ENCODE peak calls at places on chromosomes 2 and 18, in seven cellular contexts. P is iPS DF 6.9; B is effector memory CD4-positive, alpha-beta T cell; F is colonic mucosa; R is neural progenitor cell; M is hepatocyte; C is cardiac muscle cell. N is an unnamed sample.

GRCh38 chr18:56333846-56334245 is 304.5 kb downstream of the TXNL1 start:
- DNase-seq in M (no peak), F (no peak), B (no peak), R (no peak), P (no peak), C (no peak), N (no peak)

GRCh38 chr2:54606393-54606973 is 117.0 kb upstream of the EML6 start:
- DNase-seq in F (no peak), C (no peak), P (no peak), B (no peak), M (no peak), R (no peak), N (peak; percentile 63)

GRCh38 chr2:8539743-8540551 is 141.9 kb upstream of the ID2 start:
- DNase-seq in R (peak; percentile 21), P (no peak), C (no peak), M (peak; percentile 78), B (no peak), F (peak; percentile 76), N (no peak)

GRCh38 chr18:75660932-75661331 is 233.4 kb upstream of the SMIM21 start:
- DNase-seq in P (no peak), F (no peak), C (no peak), R (no peak), M (no peak), B (no peak), N (no peak)

GRCh38 chr2:12607971-12608370 is 108.8 kb upstream of the TRIB2 start:
- DNase-seq in R (no peak), P (no peak), C (no peak), M (no peak), B (no peak), F (no peak), N (peak; percentile 36)

GRCh38 chr2:197889041-197889440 is 84.6 kb downstream of the PLCL1 start:
- DNase-seq in M (no peak), F (no peak), R (peak; percentile 49), C (peak; percentile 59), P (no peak), B (no peak), N (peak; percentile 90)

GRCh38 chr2:98658816-98659486 is 50.6 kb downstream of the UNC50 start:
- DNase-seq in R (no peak), B (no peak), P (no peak), C (no peak), F (no peak), M (no peak), N (no peak)

GRCh38 chr2:116645155-116645554 is 1169.3 kb upstream of the DDX18 start:
- DNase-seq in C (no peak), B (no peak), M (no peak), F (no peak), P (no peak), R (no peak), N (no peak)

GRCh38 chr18:48913201-48913600 is 37.6 kb downstream of the SMAD7 start:
- DNase-seq in F (peak; percentile 41), P (no peak), C (no peak), B (peak; percentile 41), M (no peak), R (no peak), N (no peak)

GRCh38 chr2:60678551-60678950 is 77.5 kb upstream of the PAPOLG start:
- DNase-seq in C (no peak), P (no peak), M (no peak), F (no peak), R (no peak), B (no peak), N (no peak)

GRCh38 chr2:54572636-54573531 is 116.8 kb downstream of the SPTBN1 start:
- DNase-seq in M (peak; percentile 28), P (no peak), C (peak; percentile 37), R (no peak), B (peak; percentile 25), F (no peak), N (peak; percentile 68)

GRCh38 chr2:143903172-143903856 is 616.6 kb downstream of the ZEB2 start:
- DNase-seq in C (no peak), R (no peak), B (no peak), M (no peak), P (no peak), F (no peak), N (no peak)

GRCh38 chr18:59605633-59606192 is 91.5 kb downstream of the CCBE1 start:
- DNase-seq in B (no peak), P (no peak), R (no peak), C (peak; percentile 60), M (no peak), F (no peak), N (no peak)

GRCh38 chr2:190964170-190964795 is 49.7 kb downstream of the STAT1 start:
- DNase-seq in C (no peak), M (no peak), B (no peak), F (no peak), R (no peak), P (no peak), N (no peak)

GRCh38 chr2:165699931-165700330 is 94.1 kb downstream of the GALNT3 start:
- DNase-seq in C (no peak), R (no peak), B (no peak), M (no peak), F (no peak), P (no peak), N (no peak)

GRCh38 chr2:132439703-132440398 is 23.2 kb downstream of the GPR39 start:
- DNase-seq in B (no peak), C (no peak), R (peak; percentile 19), F (no peak), M (peak; percentile 31), P (no peak), N (peak; percentile 64)
- H3K27ac ChIP-seq in B (no peak overlapping the region), C (peak overlapping the region; percentile 80), R (no peak overlapping the region), F (no peak overlapping the region), M (peak overlapping the region; percentile 77), P (no peak overlapping the region), N (peak overlapping the region; percentile 82)

GRCh38 chr2:240816584-240817495 is 3.2 kb downstream of the KIF1A start:
- DNase-seq in B (no peak), R (no peak), M (no peak), C (no peak), F (no peak), P (no peak), N (no peak)
- H3K27ac ChIP-seq in B (no peak overlapping the region), R (no peak overlapping the region), M (no peak overlapping the region), C (no peak overlapping the region), F (no peak overlapping the region), P (no peak overlapping the region), N (no peak overlapping the region)

GRCh38 chr18:44857744-44858143 is 177.1 kb downstream of the SETBP1 start:
- DNase-seq in C (no peak), M (no peak), F (no peak), R (no peak), P (no peak), B (no peak), N (no peak)
- H3K27ac ChIP-seq in C (no peak overlapping the region), M (no peak overlapping the region), F (no peak overlapping the region), R (no peak overlapping the region), P (no peak overlapping the region), B (no peak overlapping the region), N (no peak overlapping the region)

DNA sequence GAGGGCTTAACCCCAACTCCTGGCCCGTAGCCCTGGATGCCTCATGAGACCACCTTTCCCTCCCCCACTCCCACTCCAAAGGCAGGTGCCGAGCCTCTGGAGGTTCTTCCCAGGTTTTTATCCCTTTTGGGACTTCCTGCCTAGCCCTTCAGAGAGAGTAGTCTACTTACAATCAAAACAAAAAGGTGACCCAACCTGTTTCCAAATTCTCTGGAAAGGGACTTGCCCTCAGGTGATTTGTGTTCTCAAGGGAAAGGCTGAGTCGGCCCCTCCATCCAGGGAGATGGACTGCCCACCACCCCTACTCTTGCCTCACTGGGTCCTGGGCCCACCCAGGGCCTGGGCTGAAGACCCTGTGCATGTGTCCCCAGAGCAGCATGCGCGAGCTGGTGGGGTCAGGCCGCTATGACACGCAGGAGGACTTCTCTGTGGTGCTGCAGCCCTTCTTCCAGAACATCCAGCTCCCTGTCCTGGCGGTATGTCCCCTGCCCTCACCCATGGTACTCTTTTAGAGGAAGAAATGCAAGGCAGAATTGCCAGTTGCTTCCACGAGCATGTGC is 108.5 kb downstream of the PLB1 start:
- DNase-seq in P (no peak), M (no peak), C (no peak), F (no peak), B (no peak), R (no peak), N (no peak)
- H3K27ac ChIP-seq in P (no peak overlapping the region), M (no peak overlapping the region), C (no peak overlapping the region), F (no peak overlapping the region), B (no peak overlapping the region), R (no peak overlapping the region), N (no peak overlapping the region)

GRCh38 chr18:8706545-8706980 is 1.2 kb downstream of the MTCL1 start:
- DNase-seq in B (no peak), M (no peak), F (no peak), C (no peak), P (no peak), R (peak; percentile 39), N (peak; percentile 49)
- H3K27ac ChIP-seq in B (no peak overlapping the region), M (peak overlapping the region; percentile 50), F (peak overlapping the region; percentile 12), C (no peak overlapping the region), P (no peak overlapping the region), R (no peak overlapping the region), N (peak overlapping the region; percentile 68)

DNA sequence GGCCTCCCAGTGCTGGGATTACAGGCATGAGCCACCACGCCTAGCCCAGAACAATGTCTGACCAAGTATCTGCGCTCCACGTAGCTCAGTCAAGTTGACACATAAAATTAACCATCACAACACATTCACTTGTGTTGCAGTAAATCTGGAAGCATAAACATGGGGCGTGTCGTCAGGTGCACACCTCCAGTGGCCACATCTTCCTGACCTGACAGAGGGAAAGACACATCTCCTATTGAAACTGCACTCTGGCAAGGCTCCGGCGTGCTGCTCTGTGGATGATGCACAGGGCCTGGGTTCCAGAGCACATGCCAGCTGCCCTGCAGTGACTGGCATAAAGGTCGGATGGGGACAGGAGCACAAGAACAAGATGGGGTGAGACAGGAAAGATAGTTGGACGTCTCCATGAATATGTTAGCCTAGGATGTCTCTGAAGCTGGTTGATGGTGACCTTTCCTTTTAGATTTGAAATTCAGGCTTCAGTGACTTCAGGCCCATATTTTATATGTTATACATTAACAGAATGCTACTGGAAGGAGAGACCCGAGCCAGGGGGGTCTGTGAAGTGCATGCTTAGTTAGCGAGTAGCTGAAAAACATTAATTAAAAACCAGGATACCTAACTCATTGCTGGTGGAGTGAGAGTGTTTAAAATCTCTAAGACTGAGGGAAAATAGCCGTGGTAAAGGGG is 10.9 kb downstream of the IMPA2 start:
- DNase-seq in F (no peak), R (no peak), M (no peak), B (no peak), C (no peak), P (no peak), N (no peak)
- H3K27ac ChIP-seq in F (no peak overlapping the region), R (no peak overlapping the region), M (peak overlapping the region; percentile 95), B (no peak overlapping the region), C (no peak overlapping the region), P (no peak overlapping the region), N (no peak overlapping the region)

GRCh38 chr18:36298113-36298701 is 694 bp downstream of the FHOD3 start:
- DNase-seq in C (no peak), M (no peak), F (no peak), P (no peak), B (no peak), R (peak; percentile 85), N (peak; percentile 55)
- H3K27ac ChIP-seq in C (peak overlapping the region; percentile 82), M (no peak overlapping the region), F (no peak overlapping the region), P (no peak overlapping the region), B (no peak overlapping the region), R (peak overlapping the region; percentile 64), N (no peak overlapping the region)

N was measured in GM23248.